ENCODE peak calls at places on chromosomes 16 and 17, in four cellular contexts. One of them, this sample, is unnamed.
A peak's percentile ranks its signal among the peaks of the same experiment; 100 is the strongest.

GRCh38 chr16:84520778-84521770 is 16.6 kb upstream of the MEAK7 start:
- DNase-seq in HCT116: no peak
- DNase-seq in HepG2: no peak
- DNase-seq in K562: no peak
- DNase-seq in this sample: no peak

GRCh38 chr17:16120937-16121336 is 94.4 kb downstream of the NCOR1 start:
- DNase-seq in HCT116: no peak
- DNase-seq in HepG2: no peak
- DNase-seq in K562: no peak
- DNase-seq in this sample: no peak

GRCh38 chr16:84150926-84151325 is 5.8 kb downstream of the DNAAF1 start:
- DNase-seq in HCT116: no peak
- DNase-seq in HepG2: no peak
- DNase-seq in K562: no peak
- DNase-seq in this sample: no peak

GRCh38 chr17:43553501-43554018 is 7.4 kb upstream of the ETV4 start:
- DNase-seq in HCT116: no peak
- DNase-seq in HepG2: no peak
- DNase-seq in K562: no peak
- DNase-seq in this sample: no peak

GRCh38 chr16:27317738-27318398 is 4.1 kb downstream of the IL4R start:
- DNase-seq in HCT116: no peak
- DNase-seq in HepG2: no peak
- DNase-seq in K562: no peak
- DNase-seq in this sample: no peak

GRCh38 chr16:75541236-75541635 is 5.3 kb upstream of the CHST5 start:
- DNase-seq in HCT116: no peak
- DNase-seq in HepG2: no peak
- DNase-seq in K562: no peak
- DNase-seq in this sample: no peak

GRCh38 chr17:42154514-42154883 is 290 bp downstream of the RAB5C start:
- DNase-seq in HCT116: no peak
- DNase-seq in HepG2: no peak
- DNase-seq in K562: no peak
- DNase-seq in this sample: no peak

GRCh38 chr17:42563543-42563942 is 1.6 kb downstream of the COASY start:
- DNase-seq in HCT116: no peak
- DNase-seq in HepG2: no peak
- DNase-seq in K562: no peak
- DNase-seq in this sample: no peak

GRCh38 chr17:44385287-44386181 is 3.9 kb downstream of the ITGA2B start:
- DNase-seq in HCT116: peak; percentile 61
- DNase-seq in HepG2: peak; percentile 65
- DNase-seq in K562: peak; percentile 99
- DNase-seq in this sample: no peak

GRCh38 chr16:83771306-83771942 is 36.4 kb upstream of the HSBP1 start:
- DNase-seq in HCT116: no peak
- DNase-seq in HepG2: no peak
- DNase-seq in K562: no peak
- DNase-seq in this sample: no peak

GRCh38 chr17:28485049-28485448 is 11.6 kb downstream of the SLC13A2 start:
- DNase-seq in HCT116: no peak
- DNase-seq in HepG2: peak; percentile 15
- DNase-seq in K562: no peak
- DNase-seq in this sample: no peak

GRCh38 chr16:70496513-70496912 is 26.8 kb downstream of the COG4 start:
- DNase-seq in HCT116: no peak
- DNase-seq in HepG2: no peak
- DNase-seq in K562: no peak
- DNase-seq in this sample: no peak

GRCh38 chr16:29915590-29916247 is 10.3 kb downstream of the KCTD13 start:
- DNase-seq in HCT116: no peak
- DNase-seq in HepG2: peak; percentile 63
- DNase-seq in K562: no peak
- DNase-seq in this sample: no peak

GRCh38 chr17:50100921-50101345 is 5.8 kb downstream of the PDK2 start:
- DNase-seq in HCT116: no peak
- DNase-seq in HepG2: no peak
- DNase-seq in K562: no peak
- DNase-seq in this sample: no peak

GRCh38 chr17:56142781-56143180 is 10.5 kb upstream of the ANKFN1 start:
- DNase-seq in HCT116: no peak
- DNase-seq in HepG2: no peak
- DNase-seq in K562: no peak
- DNase-seq in this sample: no peak

GRCh38 chr16:35492225-35492624 is 2032.8 kb downstream of the TP53TG3F start:
- DNase-seq in HCT116: no peak
- DNase-seq in HepG2: no peak
- DNase-seq in K562: no peak
- DNase-seq in this sample: no peak

GRCh38 chr17:549197-550040 is 165.2 kb downstream of the VPS53 start:
- DNase-seq in HCT116: no peak
- DNase-seq in HepG2: no peak
- DNase-seq in K562: no peak
- DNase-seq in this sample: no peak

GRCh38 chr16:86086471-86086870 is 187.5 kb downstream of the IRF8 start:
- DNase-seq in HCT116: no peak
- DNase-seq in HepG2: no peak
- DNase-seq in K562: no peak
- DNase-seq in this sample: no peak

DNA sequence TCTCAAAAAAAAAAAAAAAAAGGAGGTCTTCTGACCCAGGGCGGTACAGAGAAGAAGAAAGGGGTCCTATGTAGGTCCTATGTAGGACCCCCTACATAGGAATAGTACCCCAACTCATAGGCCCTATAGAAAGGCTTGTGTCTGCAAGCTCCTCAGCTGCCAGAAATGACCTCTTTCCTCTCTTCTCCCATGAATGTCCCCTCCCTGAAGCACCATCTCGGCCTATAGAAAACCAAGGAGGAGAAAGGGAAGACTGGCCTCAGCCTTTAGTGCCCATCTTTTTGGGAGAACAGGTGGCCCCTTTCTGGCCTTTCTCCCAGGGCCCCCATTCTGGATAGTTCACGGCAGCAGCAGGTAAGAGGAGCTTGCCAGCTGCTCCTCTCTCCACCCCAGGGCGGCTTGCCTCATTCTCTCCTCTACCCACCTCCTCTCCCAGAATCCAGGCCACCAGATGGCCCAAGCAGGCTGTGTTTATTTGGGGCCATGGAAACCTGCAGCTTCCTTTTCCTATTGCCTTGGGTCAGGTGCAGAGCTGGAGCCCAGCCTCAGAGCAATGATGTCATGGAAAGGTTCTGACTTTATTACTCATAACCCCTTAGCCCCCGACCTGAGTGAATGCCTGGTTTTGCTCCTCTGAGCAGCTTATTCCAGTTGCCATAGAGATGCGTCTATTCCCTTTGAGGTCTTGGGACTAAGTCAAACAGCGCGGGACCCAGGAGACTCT is 1.6 kb upstream of the MRPL58 start:
- DNase-seq in HCT116: no peak
- DNase-seq in HepG2: peak; percentile 68
- DNase-seq in K562: peak; percentile 17
- DNase-seq in this sample: no peak
- TF ChIP-seq ZBTB33 in HCT116: no peak
- TF ChIP-seq ZBTB33 in HepG2: no peak
- TF ChIP-seq ZBTB33 in K562: no peak
- TF ChIP-seq ZBTB33 in this sample: no peak

DNA sequence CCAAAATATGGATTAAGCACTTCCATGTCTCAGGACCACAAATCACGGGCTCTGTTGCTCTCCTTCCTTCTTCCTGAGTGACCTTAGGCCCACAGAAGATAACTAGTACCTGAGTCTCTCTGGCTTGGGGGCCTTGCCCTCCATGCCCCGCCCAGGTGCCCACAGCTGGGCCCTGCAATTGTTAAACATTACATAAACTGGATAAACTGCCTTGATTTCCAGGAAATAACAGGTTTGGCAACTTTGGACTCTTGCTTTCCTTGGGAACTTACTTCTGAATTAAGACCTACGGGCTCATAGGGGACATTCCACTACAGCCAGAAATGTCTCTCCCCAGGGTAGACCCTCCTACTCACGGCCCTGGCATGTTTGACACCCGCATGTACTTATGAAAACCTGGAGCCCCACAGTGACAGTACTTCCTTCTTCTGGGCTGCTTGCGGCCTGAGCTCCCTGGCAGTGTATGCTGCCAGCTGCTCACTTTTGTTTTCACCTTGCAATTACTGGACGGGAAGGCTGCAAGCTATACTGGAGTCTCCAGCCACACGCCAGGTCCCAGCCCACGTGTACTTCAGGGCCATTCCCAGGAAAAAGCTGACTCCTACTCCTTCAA is 2.3 kb upstream of the UBALD2 start:
- DNase-seq in HCT116: no peak
- DNase-seq in HepG2: no peak
- DNase-seq in K562: no peak
- DNase-seq in this sample: no peak
- TF ChIP-seq SIN3A in HCT116: no peak
- TF ChIP-seq SIN3A in HepG2: no peak
- TF ChIP-seq SIN3A in K562: no peak
- TF ChIP-seq SIN3A in this sample: no peak

GRCh38 chr17:74755533-74755932 is 7.1 kb downstream of the NHERF1 start:
- DNase-seq in HCT116: no peak
- DNase-seq in HepG2: no peak
- DNase-seq in K562: no peak
- DNase-seq in this sample: no peak

GRCh38 chr17:74756891-74757290 is 8.5 kb downstream of the NHERF1 start:
- DNase-seq in HCT116: no peak
- DNase-seq in HepG2: no peak
- DNase-seq in K562: no peak
- DNase-seq in this sample: no peak

GRCh38 chr17:74752822-74753401 is 4.5 kb downstream of the NHERF1 start:
- DNase-seq in HCT116: no peak
- DNase-seq in HepG2: peak; percentile 63
- DNase-seq in K562: no peak
- DNase-seq in this sample: no peak

GRCh38 chr17:74752415-74752814 is 4.0 kb downstream of the NHERF1 start:
- DNase-seq in HCT116: no peak
- DNase-seq in HepG2: no peak
- DNase-seq in K562: no peak
- DNase-seq in this sample: no peak

GRCh38 chr17:74754832-74755231 is 6.4 kb downstream of the NHERF1 start:
- DNase-seq in HCT116: no peak
- DNase-seq in HepG2: no peak
- DNase-seq in K562: peak; percentile 65
- DNase-seq in this sample: no peak
- TF ChIP-seq SP1 in HCT116: no peak
- TF ChIP-seq SP1 in HepG2: no peak
- TF ChIP-seq SP1 in K562: no peak
- TF ChIP-seq SP1 in this sample: no peak

DNA sequence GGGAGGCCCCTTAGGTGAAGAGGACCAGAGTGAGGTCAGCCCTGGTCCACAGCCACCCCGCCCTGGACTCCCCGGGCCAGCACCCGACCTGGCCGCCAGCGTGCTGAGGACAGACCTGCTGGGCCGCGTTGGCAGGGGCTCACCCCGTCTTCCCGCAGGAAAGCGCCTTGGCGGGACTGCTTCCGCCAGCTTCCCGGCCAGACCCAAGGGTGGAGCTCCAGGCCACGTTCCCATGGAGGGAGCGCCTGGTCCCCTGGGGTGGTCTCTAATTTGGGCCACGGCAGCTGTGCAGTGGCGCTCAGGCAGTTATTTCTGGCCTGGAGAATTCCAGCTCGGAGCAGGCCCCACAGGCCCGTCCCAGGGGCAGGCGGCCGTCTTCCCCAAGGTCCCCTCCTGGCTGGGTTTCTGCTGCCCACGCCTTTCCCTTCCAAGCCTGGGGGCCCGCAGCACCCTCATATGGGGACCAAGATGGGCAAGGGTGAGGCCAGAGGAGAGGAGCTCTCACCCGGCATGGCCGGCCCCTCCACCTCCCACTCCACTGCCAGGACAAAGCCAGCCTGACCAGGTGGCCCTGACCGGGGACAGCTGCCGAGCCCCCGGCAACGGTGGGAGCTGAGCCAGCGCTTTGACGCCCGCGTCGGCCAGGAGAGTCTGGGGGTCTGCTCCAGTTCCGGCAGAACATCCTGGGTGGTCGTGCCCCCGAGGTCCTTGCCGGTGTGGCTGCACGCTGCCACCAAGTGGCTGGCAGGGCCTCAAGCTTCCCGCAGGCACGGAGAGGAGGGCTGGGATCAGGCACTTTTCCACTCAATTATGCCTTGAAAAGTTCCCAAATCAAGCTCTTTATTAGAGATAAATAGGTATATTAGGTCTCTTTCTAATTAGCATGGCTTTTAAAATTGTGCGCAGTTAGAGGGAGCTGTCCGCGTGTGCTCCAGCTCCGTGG is 28.1 kb downstream of the CACNA1H start:
- DNase-seq in HCT116: no peak
- DNase-seq in HepG2: no peak
- DNase-seq in K562: no peak
- DNase-seq in this sample: no peak
- TF ChIP-seq ZBTB33 in HCT116: no peak
- TF ChIP-seq ZBTB33 in HepG2: peak; percentile 88
- TF ChIP-seq ZBTB33 in K562: no peak
- TF ChIP-seq ZBTB33 in this sample: no peak

GRCh38 chr16:67953641-67954375 is 9.9 kb upstream of the LCAT start:
- DNase-seq in HCT116: no peak
- DNase-seq in HepG2: no peak
- DNase-seq in K562: no peak
- DNase-seq in this sample: no peak
- TF ChIP-seq SIN3A in HCT116: no peak
- TF ChIP-seq SIN3A in HepG2: no peak
- TF ChIP-seq SIN3A in K562: no peak
- TF ChIP-seq SIN3A in this sample: no peak